ENCODE peak calls at places on chromosomes 7 and 10, in five cellular contexts. A is AG09319, H is Right ventricle myocardium superior, I is progenitor cell of endocrine pancreas, K is H9. R is an unnamed sample.

GRCh38 chr10:25934673-25935139 is 677 bp downstream of the MYO3A start:
- DNase-seq in K (peak; percentile 63), H (no peak), A (no peak), I (peak; percentile 51), R (peak; percentile 68)

GRCh38 chr7:155532792-155533119 is 13.6 kb downstream of the CNPY1 start:
- DNase-seq in I (no peak), H (no peak), K (no peak), A (no peak), R (no peak)

GRCh38 chr10:103706047-103706446 is 149.3 kb downstream of the SH3PXD2A start:
- DNase-seq in H (no peak), K (no peak), A (no peak), I (no peak), R (no peak)

GRCh38 chr10:71372882-71373495 is 23.7 kb upstream of the CDH23 start:
- DNase-seq in I (no peak), K (no peak), H (no peak), A (no peak), R (peak; percentile 22)

GRCh38 chr10:11165591-11166543 is 148.2 kb downstream of the CELF2 start:
- DNase-seq in H (peak; percentile 82), A (no peak), I (peak; percentile 20), K (peak; percentile 70), R (peak; percentile 83)

GRCh38 chr10:24556137-24556536 is 167.6 kb downstream of the ARHGAP21 start:
- DNase-seq in K (no peak), A (no peak), H (no peak), I (no peak), R (no peak)

GRCh38 chr10:49368256-49368655 is 27.6 kb downstream of the DRGX start:
- DNase-seq in H (no peak), I (no peak), A (no peak), K (no peak), R (no peak)

GRCh38 chr10:61472090-61472674 is 19.0 kb upstream of the TMEM26 start:
- DNase-seq in H (no peak), A (no peak), K (no peak), I (no peak), R (no peak)

GRCh38 chr7:28130277-28130676 is 50.3 kb downstream of the JAZF1 start:
- DNase-seq in H (no peak), I (no peak), K (no peak), A (peak; percentile 48), R (no peak)

GRCh38 chr10:21751341-21752310 is 217.6 kb downstream of the MLLT10 start:
- DNase-seq in H (no peak), K (peak; percentile 88), A (no peak), I (no peak), R (peak; percentile 81)

GRCh38 chr7:45145881-45146280 is 11.7 kb upstream of the RAMP3 start:
- DNase-seq in I (no peak), H (no peak), A (no peak), K (peak; percentile 10), R (no peak)

GRCh38 chr10:43698156-43698555 is 49.5 kb upstream of the ZNF32 start:
- DNase-seq in K (no peak), H (no peak), A (no peak), I (no peak), R (no peak)

GRCh38 chr7:25228386-25228785 is at the start of gene NPVF:
- DNase-seq in K (no peak), I (no peak), H (no peak), A (no peak), R (no peak)

GRCh38 chr7:66306243-66306642 is 101.1 kb downstream of the TPST1 start:
- DNase-seq in H (no peak), I (no peak), A (no peak), K (no peak), R (no peak)

GRCh38 chr7:128826512-128826911 is 3.7 kb upstream of the FLNC start:
- DNase-seq in A (no peak), K (no peak), H (no peak), I (no peak), R (no peak)

GRCh38 chr7:44141221-44141850 is at the start of gene MYL7:
- DNase-seq in K (no peak), H (no peak), I (no peak), A (no peak), R (peak; percentile 97)

GRCh38 chr7:87215051-87215450 is 4.5 kb downstream of the TMEM243 start:
- DNase-seq in A (no peak), K (no peak), I (no peak), H (no peak), R (no peak)

GRCh38 chr7:35257251-35258124 is 3.6 kb upstream of the TBX20 start:
- DNase-seq in A (no peak), H (peak; percentile 73), I (no peak), K (peak; percentile 60), R (peak; percentile 63)

GRCh38 chr10:30581779-30582380 is 47.7 kb downstream of the LYZL2 start:
- DNase-seq in A (peak; percentile 24), K (peak; percentile 39), H (no peak), I (no peak), R (peak; percentile 57)

GRCh38 chr10:1151071-1152033 is 95.2 kb downstream of the WDR37 start:
- DNase-seq in H (no peak), K (no peak), A (no peak), I (no peak), R (no peak)

GRCh38 chr7:73606801-73607691 is 17.3 kb downstream of the MLXIPL start:
- DNase-seq in A (no peak), H (peak; percentile 69), I (peak; percentile 79), K (peak; percentile 85), R (peak; percentile 67)

GRCh38 chr10:1553951-1554350 is 183.4 kb downstream of the ADARB2 start:
- DNase-seq in K (no peak), H (no peak), I (no peak), A (no peak), R (no peak)

GRCh38 chr10:117413928-117414618 is 38.8 kb upstream of the PDZD8 start:
- DNase-seq in A (no peak), K (no peak), I (no peak), H (no peak), R (no peak)

GRCh38 chr7:130632111-130632510 is 36.4 kb downstream of the COPG2 start:
- DNase-seq in K (no peak), A (no peak), I (no peak), H (no peak), R (no peak)

GRCh38 chr7:30750574-30751256 is 1.2 kb upstream of the INMT start:
- DNase-seq in I (no peak), A (peak; percentile 98), K (no peak), H (peak; percentile 88), R (no peak)

GRCh38 chr10:122878799-122879338 is 512 bp downstream of the FAM24B start:
- DNase-seq in A (no peak), I (no peak), K (no peak), H (no peak), R (no peak)

GRCh38 chr7:150980663-150981062 is 2.5 kb upstream of the KCNH2 start:
- DNase-seq in I (no peak), A (no peak), H (no peak), K (peak; percentile 61), R (peak; percentile 71)

GRCh38 chr10:52879651-52880050 is 107.1 kb upstream of the MBL2 start:
- DNase-seq in A (no peak), I (no peak), K (no peak), H (no peak), R (no peak)

GRCh38 chr10:612696-613095 is 76.8 kb downstream of the DIP2C start:
- DNase-seq in I (no peak), A (no peak), H (no peak), K (no peak), R (no peak)

GRCh38 chr7:148688526-148688925 is 10.2 kb upstream of the CUL1 start:
- DNase-seq in I (no peak), K (no peak), A (no peak), H (no peak), R (no peak)

GRCh38 chr7:66013938-66014337 is 31.9 kb upstream of the GUSB start:
- DNase-seq in H (peak; percentile 46), I (no peak), A (no peak), K (peak; percentile 55), R (peak; percentile 86)

GRCh38 chr10:49817845-49818244 is 55.7 kb upstream of the OGDHL start:
- DNase-seq in K (no peak), A (no peak), H (no peak), I (no peak), R (no peak)

GRCh38 chr10:1010703-1011102 is 15.0 kb downstream of the IDI2 start:
- DNase-seq in I (no peak), H (no peak), K (no peak), A (no peak), R (no peak)

GRCh38 chr10:132101529-132101928 is 35.8 kb downstream of the JAKMIP3 start:
- DNase-seq in A (no peak), H (no peak), K (peak; percentile 34), I (peak; percentile 7), R (no peak)

GRCh38 chr10:86305521-86305920 is 61.1 kb downstream of the GRID1 start:
- DNase-seq in H (no peak), A (no peak), K (no peak), I (no peak), R (no peak)

GRCh38 chr10:22615819-22616499 is 98.4 kb downstream of the PIP4K2A start:
- DNase-seq in H (peak; percentile 65), A (no peak), I (no peak), K (no peak), R (no peak)

GRCh38 chr10:89652971-89653370 is 7.9 kb upstream of the PANK1 start:
- DNase-seq in H (no peak), K (no peak), I (no peak), A (no peak), R (no peak)

GRCh38 chr7:129741011-129741410 is 129.5 kb downstream of the NRF1 start:
- DNase-seq in I (no peak), K (no peak), A (no peak), H (no peak), R (no peak)

GRCh38 chr7:84231157-84231556 is 36.6 kb upstream of the SEMA3A start:
- DNase-seq in A (no peak), K (no peak), H (no peak), I (no peak), R (no peak)